ENCODE peak calls at places on chromosomes 13 and 19, in four cellular contexts. One of them, this sample, is unnamed.
A peak's percentile ranks its signal among the peaks of the same experiment; 100 is the strongest.

GRCh38 chr19:1355974-1356865 is 27.5 kb upstream of the NDUFS7 start:
- DNase-seq in CD4-positive, alpha-beta memory T cell: no peak
- DNase-seq in GM23248: peak; percentile 60
- DNase-seq in stomach: no peak
- DNase-seq in this sample: no peak

GRCh38 chr13:110230661-110231347 is 76.2 kb downstream of the COL4A1 start:
- DNase-seq in CD4-positive, alpha-beta memory T cell: no peak
- DNase-seq in GM23248: no peak
- DNase-seq in stomach: no peak
- DNase-seq in this sample: no peak

GRCh38 chr13:63901630-63902029 is 2486.0 kb upstream of the PCDH20 start:
- DNase-seq in CD4-positive, alpha-beta memory T cell: no peak
- DNase-seq in GM23248: no peak
- DNase-seq in stomach: no peak
- DNase-seq in this sample: no peak

GRCh38 chr19:38919837-38920528 is 8.0 kb upstream of the CCER2 start:
- DNase-seq in CD4-positive, alpha-beta memory T cell: no peak
- DNase-seq in GM23248: no peak
- DNase-seq in stomach: no peak
- DNase-seq in this sample: no peak

GRCh38 chr19:43525836-43526771 is 897 bp downstream of the ETHE1 start:
- DNase-seq in CD4-positive, alpha-beta memory T cell: no peak
- DNase-seq in GM23248: peak; percentile 64
- DNase-seq in stomach: peak; percentile 38
- DNase-seq in this sample: peak; percentile 25

GRCh38 chr19:7595466-7596133 is at the start of gene CAMSAP3:
- DNase-seq in CD4-positive, alpha-beta memory T cell: peak; percentile 36
- DNase-seq in GM23248: peak; percentile 39
- DNase-seq in stomach: peak; percentile 66
- DNase-seq in this sample: peak; percentile 27

GRCh38 chr13:30371649-30372265 is 50.5 kb upstream of the UBE2L5 start:
- DNase-seq in CD4-positive, alpha-beta memory T cell: peak; percentile 88
- DNase-seq in GM23248: peak; percentile 86
- DNase-seq in stomach: peak; percentile 71
- DNase-seq in this sample: peak; percentile 65

GRCh38 chr13:97249093-97249787 is 27.1 kb downstream of the MBNL2 start:
- DNase-seq in CD4-positive, alpha-beta memory T cell: no peak
- DNase-seq in GM23248: no peak
- DNase-seq in stomach: no peak
- DNase-seq in this sample: no peak

GRCh38 chr13:113859311-113860050 is 4.4 kb downstream of the GAS6 start:
- DNase-seq in CD4-positive, alpha-beta memory T cell: no peak
- DNase-seq in GM23248: no peak
- DNase-seq in stomach: no peak
- DNase-seq in this sample: no peak

GRCh38 chr19:19750131-19750841 is 17.4 kb upstream of the ZNF14 start:
- DNase-seq in CD4-positive, alpha-beta memory T cell: no peak
- DNase-seq in GM23248: no peak
- DNase-seq in stomach: no peak
- DNase-seq in this sample: no peak

DNA sequence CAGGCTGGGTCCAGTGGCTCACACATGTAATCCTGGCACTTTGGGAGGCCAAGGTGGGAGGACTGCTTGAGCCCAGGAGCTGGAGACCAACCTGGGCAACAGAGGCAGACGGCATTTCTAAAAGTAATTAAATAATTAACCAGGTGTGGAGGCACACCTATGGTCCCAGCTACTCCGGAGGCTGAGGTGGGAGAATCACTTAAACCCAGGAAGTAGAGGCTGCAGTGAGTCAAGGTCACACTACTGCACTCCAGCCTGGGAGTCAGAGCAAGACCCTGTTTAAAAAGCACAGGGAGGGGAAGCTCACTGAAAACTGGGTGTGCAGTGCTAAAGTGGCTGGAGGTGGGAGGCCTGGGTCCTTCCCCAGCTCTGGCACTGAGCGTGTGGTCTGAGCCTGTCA is 9.7 kb downstream of the LATS2 start:
- DNase-seq in CD4-positive, alpha-beta memory T cell: no peak
- DNase-seq in GM23248: no peak
- DNase-seq in stomach: no peak
- DNase-seq in this sample: no peak
- H3K4me1 ChIP-seq in CD4-positive, alpha-beta memory T cell: no peaks in the 10 kb centered on the region
- H3K4me1 ChIP-seq in GM23248: peaks cover 34% of the 10 kb centered on the region
- H3K4me1 ChIP-seq in stomach: peaks cover 10% of the 10 kb centered on the region
- H3K4me1 ChIP-seq in this sample: no peaks in the 10 kb centered on the region

DNA sequence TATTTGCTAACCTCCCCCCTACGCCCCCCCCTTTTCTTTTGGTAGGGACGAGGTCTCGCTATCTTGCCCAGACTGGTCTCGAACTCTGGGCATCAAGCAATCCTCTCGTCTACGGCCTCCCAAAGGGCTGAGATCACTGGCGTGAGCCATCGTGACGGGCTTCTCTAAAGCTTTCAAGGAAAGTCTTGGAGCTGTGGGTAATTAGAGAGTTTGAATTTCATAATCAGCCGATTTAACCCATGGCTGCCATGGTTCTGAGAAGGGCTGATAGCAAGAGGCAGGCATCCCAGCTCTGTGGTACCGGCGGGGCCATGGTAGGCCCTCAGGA is 679 bp upstream of the ABHD8 start:
- DNase-seq in CD4-positive, alpha-beta memory T cell: no peak
- DNase-seq in GM23248: peak; percentile 62
- DNase-seq in stomach: no peak
- DNase-seq in this sample: no peak
- H3K27ac ChIP-seq in CD4-positive, alpha-beta memory T cell: no peak overlapping the region
- H3K27ac ChIP-seq in GM23248: no peak overlapping the region
- H3K27ac ChIP-seq in stomach: peak overlapping the region; percentile 92
- H3K27ac ChIP-seq in this sample: no peak overlapping the region

GRCh38 chr19:13004273-13004672 is 9.0 kb downstream of the NFIX start:
- DNase-seq in CD4-positive, alpha-beta memory T cell: no peak
- DNase-seq in GM23248: no peak
- DNase-seq in stomach: peak; percentile 72
- DNase-seq in this sample: no peak
- H3K4me1 ChIP-seq in CD4-positive, alpha-beta memory T cell: no peaks in the 10 kb centered on the region
- H3K4me1 ChIP-seq in GM23248: peaks cover 35% of the 10 kb centered on the region
- H3K4me1 ChIP-seq in stomach: peaks cover 99% of the 10 kb centered on the region
- H3K4me1 ChIP-seq in this sample: no peaks in the 10 kb centered on the region

GRCh38 chr13:27194209-27194608 is 22.6 kb upstream of the USP12 start:
- DNase-seq in CD4-positive, alpha-beta memory T cell: no peak
- DNase-seq in GM23248: peak; percentile 37
- DNase-seq in stomach: no peak
- DNase-seq in this sample: no peak

GRCh38 chr13:27192896-27193295 is 21.3 kb upstream of the USP12 start:
- DNase-seq in CD4-positive, alpha-beta memory T cell: no peak
- DNase-seq in GM23248: no peak
- DNase-seq in stomach: no peak
- DNase-seq in this sample: no peak

GRCh38 chr13:27199691-27200090 is 28.1 kb upstream of the USP12 start:
- DNase-seq in CD4-positive, alpha-beta memory T cell: no peak
- DNase-seq in GM23248: no peak
- DNase-seq in stomach: no peak
- DNase-seq in this sample: no peak

GRCh38 chr13:27200413-27201066 is 28.9 kb upstream of the USP12 start:
- DNase-seq in CD4-positive, alpha-beta memory T cell: no peak
- DNase-seq in GM23248: no peak
- DNase-seq in stomach: no peak
- DNase-seq in this sample: no peak

DNA sequence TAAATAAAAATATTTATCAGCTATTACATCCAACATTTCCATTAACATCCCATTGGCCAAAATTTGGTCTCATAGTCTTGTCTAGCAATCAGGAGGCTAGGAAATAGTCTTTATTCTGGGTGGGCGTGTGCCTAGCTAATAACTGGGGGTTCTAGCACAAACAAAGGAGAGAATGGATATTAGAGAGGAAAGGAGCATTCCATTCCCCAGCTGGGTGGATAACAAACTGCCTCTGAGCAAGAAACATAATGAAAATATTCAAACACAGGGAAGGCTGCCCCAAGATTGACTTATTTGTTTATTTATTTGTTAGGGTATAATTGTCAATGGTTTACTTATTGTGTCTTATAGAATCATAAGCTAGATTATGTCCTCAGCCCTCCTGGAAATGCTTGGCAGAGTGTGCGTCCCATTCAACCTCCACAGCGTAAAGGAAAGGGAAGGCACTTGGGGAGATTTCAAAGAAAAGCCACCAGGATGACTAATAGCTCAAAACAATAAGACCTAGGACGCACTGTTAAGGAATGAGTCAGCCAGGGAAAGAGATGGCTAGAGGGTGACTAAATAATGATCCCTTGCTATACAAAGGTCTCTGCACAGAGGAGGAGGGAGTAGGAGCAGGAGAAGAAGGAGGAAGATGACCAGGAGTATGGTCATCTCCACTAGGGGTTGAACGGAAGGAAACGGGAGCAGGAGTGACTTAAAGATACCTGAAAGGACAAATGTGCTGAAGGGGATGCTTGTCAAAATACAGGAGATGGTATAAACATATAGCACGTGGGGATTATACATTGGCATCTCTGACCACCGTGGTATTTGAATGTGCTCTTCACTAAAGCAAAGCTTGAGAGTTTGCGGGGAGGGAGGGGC is 23.5 kb upstream of the USP12 start:
- DNase-seq in CD4-positive, alpha-beta memory T cell: no peak
- DNase-seq in GM23248: peak; percentile 96
- DNase-seq in stomach: no peak
- DNase-seq in this sample: no peak
- H3K27ac ChIP-seq in CD4-positive, alpha-beta memory T cell: no peak overlapping the region
- H3K27ac ChIP-seq in GM23248: peak overlapping the region; percentile 58
- H3K27ac ChIP-seq in stomach: no peak overlapping the region
- H3K27ac ChIP-seq in this sample: no peak overlapping the region

GRCh38 chr19:13101590-13102415 is 855 bp downstream of the LYL1 start:
- DNase-seq in CD4-positive, alpha-beta memory T cell: no peak
- DNase-seq in GM23248: no peak
- DNase-seq in stomach: no peak
- DNase-seq in this sample: no peak

GRCh38 chr19:13102416-13102665 is 317 bp downstream of the LYL1 start:
- DNase-seq in CD4-positive, alpha-beta memory T cell: no peak
- DNase-seq in GM23248: peak; percentile 73
- DNase-seq in stomach: no peak
- DNase-seq in this sample: no peak

GRCh38 chr19:13099073-13099999 is 3.3 kb downstream of the LYL1 start:
- DNase-seq in CD4-positive, alpha-beta memory T cell: peak; percentile 84
- DNase-seq in GM23248: no peak
- DNase-seq in stomach: peak; percentile 78
- DNase-seq in this sample: peak; percentile 65

GRCh38 chr19:13100031-13100588 is 2.5 kb downstream of the LYL1 start:
- DNase-seq in CD4-positive, alpha-beta memory T cell: peak; percentile 51
- DNase-seq in GM23248: peak; percentile 50
- DNase-seq in stomach: no peak
- DNase-seq in this sample: peak; percentile 67

GRCh38 chr19:13100871-13101589 is 1.6 kb downstream of the LYL1 start:
- DNase-seq in CD4-positive, alpha-beta memory T cell: no peak
- DNase-seq in GM23248: peak; percentile 44
- DNase-seq in stomach: no peak
- DNase-seq in this sample: no peak
- H3K4me1 ChIP-seq in CD4-positive, alpha-beta memory T cell: peaks cover 84% of the 10 kb centered on the region
- H3K4me1 ChIP-seq in GM23248: peaks cover 2% of the 10 kb centered on the region
- H3K4me1 ChIP-seq in stomach: peaks cover 52% of the 10 kb centered on the region
- H3K4me1 ChIP-seq in this sample: peaks cover 79% of the 10 kb centered on the region

GRCh38 chr19:4803736-4804695 is 12.5 kb downstream of the FEM1A start:
- DNase-seq in CD4-positive, alpha-beta memory T cell: peak; percentile 46
- DNase-seq in GM23248: peak; percentile 62
- DNase-seq in stomach: peak; percentile 65
- DNase-seq in this sample: peak; percentile 69

GRCh38 chr19:4802711-4803110 is 11.2 kb downstream of the FEM1A start:
- DNase-seq in CD4-positive, alpha-beta memory T cell: no peak
- DNase-seq in GM23248: no peak
- DNase-seq in stomach: no peak
- DNase-seq in this sample: no peak

GRCh38 chr19:4811328-4812131 is 20.0 kb downstream of the TICAM1 start:
- DNase-seq in CD4-positive, alpha-beta memory T cell: peak; percentile 74
- DNase-seq in GM23248: peak; percentile 67
- DNase-seq in stomach: peak; percentile 92
- DNase-seq in this sample: peak; percentile 91

GRCh38 chr19:4806384-4806783 is 14.8 kb downstream of the FEM1A start:
- DNase-seq in CD4-positive, alpha-beta memory T cell: no peak
- DNase-seq in GM23248: no peak
- DNase-seq in stomach: no peak
- DNase-seq in this sample: no peak

GRCh38 chr19:4807188-4807587 is 15.7 kb downstream of the FEM1A start:
- DNase-seq in CD4-positive, alpha-beta memory T cell: no peak
- DNase-seq in GM23248: no peak
- DNase-seq in stomach: no peak
- DNase-seq in this sample: no peak
- H3K27ac ChIP-seq in CD4-positive, alpha-beta memory T cell: no peak overlapping the region
- H3K27ac ChIP-seq in GM23248: no peak overlapping the region
- H3K27ac ChIP-seq in stomach: no peak overlapping the region
- H3K27ac ChIP-seq in this sample: no peak overlapping the region

DNA sequence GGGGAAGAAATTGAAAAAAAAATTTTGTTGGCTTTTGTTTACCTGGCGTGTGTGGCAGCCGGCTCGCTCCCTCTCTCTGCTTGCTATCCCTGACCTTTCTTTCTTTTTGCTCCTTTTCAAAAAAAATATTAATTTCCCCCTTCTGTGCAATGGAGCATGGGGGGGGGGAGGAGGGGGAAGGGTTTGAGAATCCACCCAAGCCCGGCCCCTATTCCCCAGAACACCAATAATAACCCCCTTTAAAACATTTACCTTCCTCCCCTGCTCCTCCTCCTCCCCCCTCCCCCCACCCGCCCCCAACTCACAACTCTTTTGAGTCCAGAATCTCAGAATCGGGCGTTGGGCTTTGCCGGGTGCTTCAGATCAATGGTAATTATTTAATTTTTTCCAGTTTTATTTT is 28.4 kb downstream of the NFIX start:
- DNase-seq in CD4-positive, alpha-beta memory T cell: no peak
- DNase-seq in GM23248: peak; percentile 53
- DNase-seq in stomach: no peak
- DNase-seq in this sample: no peak
- H3K4me1 ChIP-seq in CD4-positive, alpha-beta memory T cell: peaks cover 19% of the 10 kb centered on the region
- H3K4me1 ChIP-seq in GM23248: peaks cover 55% of the 10 kb centered on the region
- H3K4me1 ChIP-seq in stomach: peaks cover 92% of the 10 kb centered on the region
- H3K4me1 ChIP-seq in this sample: peaks cover 16% of the 10 kb centered on the region

This sample was measured in CD8-positive, alpha-beta T cell.